ENCODE peak calls at places on chromosome 3, in seven cellular contexts. H is IMR-90, E is mesothelial cell of epicardium, D is OCI-LY7, M is nephron progenitor cell, G is kidney, Q is omental fat pad. L is an unnamed sample.

GRCh38 chr3:72997421-72997961 is 880 bp downstream of the PPP4R2 start:
- DNase-seq in M (peak; percentile 18), H (peak; percentile 64), E (no peak), Q (no peak), D (peak; percentile 68), G (no peak), L (no peak)

GRCh38 chr3:20837676-20838302 is 651.8 kb upstream of the SGO1 start:
- DNase-seq in E (no peak), D (no peak), Q (no peak), G (no peak), M (no peak), H (no peak), L (no peak)

GRCh38 chr3:81216192-81216591 is 545.3 kb downstream of the GBE1 start:
- DNase-seq in M (no peak), D (no peak), E (no peak), H (peak; percentile 48), G (no peak), Q (no peak), L (no peak)

GRCh38 chr3:195139091-195139875 is 131.7 kb downstream of the XXYLT1 start:
- DNase-seq in G (no peak), E (no peak), Q (no peak), D (no peak), H (no peak), M (no peak), L (no peak)

GRCh38 chr3:158718490-158719170 is 13.6 kb downstream of the RARRES1 start:
- DNase-seq in H (peak; percentile 94), M (no peak), D (no peak), G (no peak), Q (no peak), E (no peak), L (no peak)

GRCh38 chr3:29887450-29887849 is 606.6 kb downstream of the RBMS3 start:
- DNase-seq in H (peak; percentile 66), E (no peak), G (no peak), M (no peak), D (no peak), Q (no peak), L (no peak)

GRCh38 chr3:45906681-45907220 is 20.4 kb downstream of the CCR9 start:
- DNase-seq in M (peak; percentile 16), Q (no peak), E (no peak), H (peak; percentile 84), D (peak; percentile 24), G (no peak), L (no peak)

GRCh38 chr3:62995142-62995541 is 119.9 kb upstream of the CADPS start:
- DNase-seq in E (no peak), M (no peak), H (no peak), Q (no peak), D (no peak), G (no peak), L (no peak)

GRCh38 chr3:45881031-45882022 is 5.0 kb upstream of the CCR9 start:
- DNase-seq in Q (no peak), E (no peak), D (no peak), M (no peak), H (peak; percentile 53), G (no peak), L (no peak)

GRCh38 chr3:105746226-105746996 is 122.4 kb downstream of the CBLB start:
- DNase-seq in M (no peak), D (no peak), E (no peak), H (no peak), G (no peak), Q (no peak), L (no peak)

GRCh38 chr3:53788038-53788437 is 58.2 kb downstream of the CHDH start:
- DNase-seq in D (no peak), Q (no peak), M (no peak), G (no peak), H (no peak), E (no peak), L (no peak)

GRCh38 chr3:36297195-36297594 is 83.1 kb upstream of the STAC start:
- DNase-seq in H (no peak), D (no peak), M (no peak), G (no peak), E (no peak), Q (no peak), L (no peak)

GRCh38 chr3:72187131-72187530 is 402.2 kb upstream of the PROK2 start:
- DNase-seq in Q (no peak), G (no peak), E (no peak), M (no peak), H (no peak), D (peak; percentile 57), L (no peak)

GRCh38 chr3:81709606-81710005 is 51.8 kb downstream of the GBE1 start:
- DNase-seq in Q (no peak), G (no peak), H (no peak), D (no peak), E (no peak), M (no peak), L (no peak)

GRCh38 chr3:16512435-16513140 is 911 bp downstream of the RFTN1 start:
- DNase-seq in D (peak; percentile 88), H (no peak), G (peak; percentile 92), Q (no peak), M (peak; percentile 20), E (no peak), L (no peak)

GRCh38 chr3:126360046-126360713 is 3.0 kb upstream of the KLF15 start:
- DNase-seq in D (no peak), E (no peak), M (no peak), H (no peak), G (peak; percentile 44), Q (no peak), L (peak; percentile 66)

GRCh38 chr3:37814547-37814946 is 47.1 kb upstream of the CTDSPL start:
- DNase-seq in G (no peak), D (peak; percentile 39), E (no peak), Q (no peak), M (no peak), H (peak; percentile 31), L (no peak)

GRCh38 chr3:129723558-129724324 is 117.3 kb upstream of the PLXND1 start:
- DNase-seq in Q (no peak), G (no peak), H (peak; percentile 89), D (no peak), M (no peak), E (no peak), L (no peak)

GRCh38 chr3:190566043-190566933 is 52.4 kb downstream of the IL1RAP start:
- DNase-seq in G (peak; percentile 87), Q (peak; percentile 84), M (no peak), D (no peak), E (no peak), H (peak; percentile 100), L (no peak)

GRCh38 chr3:105974381-105974780 is 105.6 kb upstream of the CBLB start:
- DNase-seq in E (no peak), G (no peak), Q (no peak), D (no peak), M (no peak), H (no peak), L (no peak)

GRCh38 chr3:194318511-194319161 is 32.5 kb downstream of the CPN2 start:
- DNase-seq in H (no peak), E (no peak), G (no peak), M (no peak), Q (no peak), D (no peak), L (no peak)

GRCh38 chr3:186669378-186670084 is 3.7 kb downstream of the HRG start:
- DNase-seq in E (no peak), Q (no peak), M (no peak), D (peak; percentile 37), H (no peak), G (no peak), L (no peak)

GRCh38 chr3:100776736-100777135 is 67.4 kb downstream of the TFG start:
- DNase-seq in Q (no peak), E (no peak), H (peak; percentile 39), M (no peak), D (no peak), G (no peak), L (no peak)

GRCh38 chr3:132228923-132229322 is 88.3 kb upstream of the ACP3 start:
- DNase-seq in E (no peak), G (no peak), H (peak; percentile 10), Q (no peak), M (no peak), D (no peak), L (no peak)

GRCh38 chr3:128392812-128393544 is 73.7 kb downstream of the DNAJB8 start:
- DNase-seq in D (no peak), H (no peak), E (no peak), Q (no peak), M (no peak), G (no peak), L (no peak)

GRCh38 chr3:159029306-159030026 is 227.6 kb downstream of the MFSD1 start:
- DNase-seq in D (no peak), M (no peak), H (no peak), E (no peak), G (no peak), Q (no peak), L (no peak)

GRCh38 chr3:119690043-119690656 is 12.7 kb upstream of the CFAP91 start:
- DNase-seq in G (no peak), H (peak; percentile 49), D (peak; percentile 16), Q (no peak), E (no peak), M (no peak), L (no peak)

DNA sequence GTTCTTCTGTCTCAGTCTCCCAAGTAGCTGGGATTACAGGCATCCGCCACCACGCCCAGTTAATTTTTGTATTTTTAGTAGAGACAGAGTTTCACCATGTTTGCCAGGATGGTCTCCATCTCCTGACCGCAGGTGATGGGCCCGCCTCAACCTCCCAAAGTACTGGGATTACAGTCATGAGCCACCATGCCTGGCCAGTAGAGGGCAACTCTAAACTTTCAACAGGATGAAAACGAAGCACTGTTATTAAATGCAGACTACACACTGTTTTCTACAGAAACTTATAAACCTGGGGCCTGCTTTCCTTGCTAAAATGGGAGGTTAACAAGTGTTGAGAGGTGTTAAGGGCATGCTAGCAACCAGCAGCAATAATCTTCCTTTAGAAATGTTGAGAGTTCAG is 7.6 kb downstream of the ARPC4 start:
- DNase-seq in D (no peak), H (no peak), G (no peak), Q (no peak), M (no peak), E (no peak), L (no peak)
- TF ChIP-seq CTCF in D (peak; percentile 64), H (peak; percentile 18), G (peak; percentile 14), Q (no peak), M (no peak), E (peak; percentile 39), L (peak; percentile 65)

GRCh38 chr3:140974900-140975299 is 33.3 kb downstream of the SLC25A36 start:
- DNase-seq in D (no peak), E (no peak), M (no peak), H (no peak), Q (no peak), G (no peak), L (no peak)

GRCh38 chr3:140972833-140973232 is 31.2 kb downstream of the SLC25A36 start:
- DNase-seq in M (no peak), Q (no peak), E (no peak), G (no peak), D (peak; percentile 19), H (peak; percentile 26), L (no peak)
- TF ChIP-seq CTCF in M (peak; percentile 12), Q (no peak), E (peak; percentile 29), G (no peak), D (peak; percentile 78), H (peak; percentile 50), L (peak; percentile 80)

GRCh38 chr3:6799264-6799915 is 61.5 kb upstream of the GRM7 start:
- DNase-seq in G (no peak), Q (peak; percentile 31), D (peak; percentile 75), E (no peak), M (peak; percentile 63), H (no peak), L (no peak)
- TF ChIP-seq CTCF in G (peak; percentile 73), Q (no peak), D (peak; percentile 94), E (peak; percentile 86), M (peak; percentile 81), H (peak; percentile 23), L (peak; percentile 77)

GRCh38 chr3:166934879-166935278 is 445.2 kb downstream of the ZBBX start:
- DNase-seq in M (no peak), E (no peak), H (no peak), D (no peak), G (no peak), Q (no peak), L (no peak)
- TF ChIP-seq CTCF in M (no peak), E (no peak), H (no peak), D (no peak), G (no peak), Q (no peak), L (no peak)

L was measured in chondrocyte.